ENCODE peak calls at places on chromosome 15, in four cellular contexts. X, P, H and I are unnamed samples.

GRCh38 chr15:50247819-50248650 is 17.5 kb downstream of the HDC start:
- DNase-seq in H (no peak), X (no peak), P (peak; percentile 67), I (no peak)

GRCh38 chr15:65369651-65370050 is 8.2 kb downstream of the IGDCC3 start:
- DNase-seq in P (no peak), X (no peak), H (no peak), I (no peak)

GRCh38 chr15:79849789-79850188 is 47.0 kb downstream of the MTHFS start:
- DNase-seq in P (no peak), H (no peak), X (peak; percentile 82), I (peak; percentile 9)

GRCh38 chr15:58575045-58575786 is 143.4 kb downstream of the LIPC start:
- DNase-seq in H (no peak), P (no peak), X (no peak), I (no peak)

GRCh38 chr15:89315375-89315929 is 19.2 kb downstream of the POLG start:
- DNase-seq in X (no peak), H (no peak), P (no peak), I (no peak)

GRCh38 chr15:28021281-28022039 is 77.7 kb downstream of the OCA2 start:
- DNase-seq in X (peak; percentile 84), P (peak; percentile 72), H (peak; percentile 42), I (peak; percentile 94)

GRCh38 chr15:33074942-33075341 is 119.6 kb downstream of the FMN1 start:
- DNase-seq in P (no peak), X (peak; percentile 66), H (no peak), I (no peak)

GRCh38 chr15:42491540-42492225 is 742 bp upstream of the ZNF106 start:
- DNase-seq in H (peak; percentile 38), X (no peak), P (no peak), I (peak; percentile 69)

GRCh38 chr15:100769043-100769974 is 110.3 kb upstream of the ALDH1A3 start:
- DNase-seq in P (no peak), H (no peak), X (no peak), I (no peak)

GRCh38 chr15:51917493-51917892 is 54.1 kb downstream of the LEO1 start:
- DNase-seq in X (peak; percentile 83), P (peak; percentile 52), H (no peak), I (no peak)

GRCh38 chr15:31157644-31158069 is 56.1 kb upstream of the TRPM1 start:
- DNase-seq in X (no peak), P (no peak), H (no peak), I (no peak)

DNA sequence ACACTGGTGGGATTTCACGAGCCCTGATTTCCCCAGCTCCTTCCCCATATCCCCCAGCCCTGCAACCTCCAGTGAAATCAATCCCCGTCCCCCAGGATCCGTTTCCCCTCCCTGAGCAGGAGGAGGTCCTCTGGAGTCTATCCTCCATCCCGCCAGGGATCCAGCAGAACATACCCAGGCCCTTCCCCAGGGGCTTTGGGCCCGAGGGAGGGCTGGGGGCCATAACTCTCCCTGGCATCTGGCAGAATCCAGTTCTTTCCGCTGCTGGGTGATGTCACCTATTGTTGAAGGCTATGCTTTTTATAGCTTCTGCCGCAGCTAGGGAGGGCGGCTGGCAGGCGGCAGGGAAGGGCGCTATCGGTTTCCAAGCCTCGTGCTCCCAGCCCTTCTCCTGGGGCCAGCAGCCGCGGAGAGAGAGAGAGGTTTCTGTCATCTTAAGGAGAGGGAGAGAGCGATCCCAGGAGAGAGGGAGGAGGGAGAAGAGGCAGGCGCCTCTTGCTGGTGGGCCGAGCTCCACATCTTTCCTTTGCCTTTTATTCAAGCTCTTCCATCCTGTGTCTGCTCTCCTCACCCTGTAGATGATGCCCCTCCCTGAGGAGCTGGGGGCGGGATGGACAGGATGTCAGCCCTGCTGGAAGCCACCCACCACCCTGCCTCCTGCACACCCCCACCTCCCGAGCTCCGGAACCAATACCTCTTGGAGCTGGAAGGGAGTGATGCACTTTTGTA is 120.1 kb downstream of the ANP32A start:
- DNase-seq in X (peak; percentile 59), P (no peak), H (peak; percentile 11), I (no peak)
- H3K4me3 ChIP-seq in X (peak overlapping the region; percentile 33), P (peak overlapping the region; percentile 10), H (no peak overlapping the region), I (no peak overlapping the region)

GRCh38 chr15:59764775-59765174 is 75.7 kb upstream of the BNIP2 start:
- DNase-seq in X (no peak), H (no peak), P (no peak), I (no peak)

GRCh38 chr15:59762558-59762957 is 73.4 kb upstream of the BNIP2 start:
- DNase-seq in X (peak; percentile 64), H (no peak), P (no peak), I (no peak)
- H3K4me3 ChIP-seq in X (no peak overlapping the region), H (no peak overlapping the region), P (no peak overlapping the region), I (no peak overlapping the region)

GRCh38 chr15:73990250-73991005 is 1.7 kb downstream of the STOML1 start:
- DNase-seq in H (no peak), X (no peak), P (no peak), I (no peak)
- H3K4me3 ChIP-seq in H (no peak overlapping the region), X (no peak overlapping the region), P (peak overlapping the region; percentile 89), I (no peak overlapping the region)

GRCh38 chr15:99442268-99442897 is 123.4 kb upstream of the MEF2A start:
- DNase-seq in X (no peak), H (peak; percentile 67), P (no peak), I (peak; percentile 97)
- H3K4me3 ChIP-seq in X (no peak overlapping the region), H (no peak overlapping the region), P (no peak overlapping the region), I (no peak overlapping the region)